ENCODE peak calls at places on chromosome 11, in four cellular contexts. E, F, U and Q are unnamed samples.
A peak's percentile ranks its signal among the peaks of the same experiment; 100 is the strongest.

GRCh38 chr11:102709211-102709980 is 3.8 kb upstream of the MMP27 start:
- DNase-seq in U (peak; percentile 75), E (no peak), F (no peak), Q (no peak)

GRCh38 chr11:11074686-11075370 is 217.0 kb upstream of the ZBED5 start:
- DNase-seq in F (no peak), U (no peak), E (no peak), Q (no peak)

GRCh38 chr11:119786431-119787073 is 57.6 kb upstream of the NECTIN1 start:
- DNase-seq in E (no peak), F (no peak), U (no peak), Q (no peak)

GRCh38 chr11:2996976-2997375 is 4.8 kb upstream of the NAP1L4 start:
- DNase-seq in U (no peak), E (no peak), F (no peak), Q (no peak)

GRCh38 chr11:63920870-63921417 is 4.0 kb upstream of the RCOR2 start:
- DNase-seq in U (no peak), E (no peak), F (no peak), Q (no peak)

GRCh38 chr11:123457187-123457770 is 27.2 kb downstream of the GRAMD1B start:
- DNase-seq in F (no peak), E (no peak), U (peak; percentile 49), Q (no peak)

GRCh38 chr11:111229604-111230003 is 15.9 kb upstream of the POU2AF2 start:
- DNase-seq in E (no peak), F (no peak), U (no peak), Q (no peak)

GRCh38 chr11:8286886-8287285 is 23.2 kb upstream of the LMO1 start:
- DNase-seq in E (no peak), F (no peak), U (no peak), Q (no peak)

GRCh38 chr11:107043242-107043991 is 25.1 kb upstream of the GUCY1A2 start:
- DNase-seq in F (no peak), U (peak; percentile 93), E (peak; percentile 74), Q (peak; percentile 97)